ENCODE peak calls at places on chromosomes 3 and 15, in five cellular contexts. P is HepG2, M is GM12878, B is NT2/D1, R is H1. V is an unnamed sample.

GRCh38 chr3:114155370-114155821 is 23.5 kb downstream of the DRD3 start:
- DNase-seq in R (no peak), P (peak; percentile 21), M (no peak), B (peak; percentile 62), V (peak; percentile 44)

GRCh38 chr3:27712136-27713065 is 9.7 kb downstream of the EOMES start:
- DNase-seq in B (peak; percentile 76), P (peak; percentile 55), R (no peak), M (no peak), V (peak; percentile 85)

GRCh38 chr3:197465996-197466549 is 89.7 kb downstream of the BDH1 start:
- DNase-seq in R (no peak), B (no peak), P (peak; percentile 94), M (no peak), V (no peak)

GRCh38 chr15:101810905-101811304 is 1.1 kb upstream of the OR4F15 start:
- DNase-seq in B (peak; percentile 6), P (no peak), R (no peak), M (no peak), V (no peak)

GRCh38 chr3:156217674-156218352 is 97.4 kb downstream of the KCNAB1 start:
- DNase-seq in P (no peak), M (no peak), R (no peak), B (no peak), V (no peak)

GRCh38 chr15:85473455-85473854 is 93.1 kb downstream of the AKAP13 start:
- DNase-seq in M (no peak), R (no peak), B (no peak), P (no peak), V (no peak)

GRCh38 chr3:160686955-160687535 is 10.1 kb downstream of the ARL14 start:
- DNase-seq in M (no peak), B (no peak), P (peak; percentile 6), R (no peak), V (no peak)

GRCh38 chr3:84194032-84194431 is 764.8 kb upstream of the CADM2 start:
- DNase-seq in B (peak; percentile 9), R (no peak), P (no peak), M (no peak), V (no peak)

GRCh38 chr15:75153084-75153483 is 48.6 kb upstream of the C15orf39 start:
- DNase-seq in M (no peak), P (peak; percentile 82), B (no peak), R (no peak), V (peak; percentile 68)

GRCh38 chr3:148162132-148162531 is 535.6 kb upstream of the AGTR1 start:
- DNase-seq in P (no peak), R (no peak), M (no peak), B (no peak), V (no peak)

GRCh38 chr15:58307313-58307961 is 124.4 kb upstream of the LIPC start:
- DNase-seq in B (no peak), M (no peak), P (no peak), R (no peak), V (no peak)

GRCh38 chr3:170078620-170079281 is 41.0 kb downstream of the GPR160 start:
- DNase-seq in R (no peak), B (no peak), M (no peak), P (peak; percentile 83), V (no peak)

GRCh38 chr15:46855388-46855787 is 861.9 kb upstream of the SEMA6D start:
- DNase-seq in P (no peak), B (no peak), R (no peak), M (no peak), V (no peak)

GRCh38 chr3:120791958-120792357 is 49.4 kb downstream of the GTF2E1 start:
- DNase-seq in P (no peak), M (no peak), R (no peak), B (no peak), V (no peak)

GRCh38 chr3:194870394-194871110 is 184.9 kb downstream of the FAM43A start:
- DNase-seq in P (no peak), R (no peak), M (no peak), B (no peak), V (no peak)

GRCh38 chr3:93969443-93969842 is 4.3 kb downstream of the PROS1 start:
- DNase-seq in R (no peak), B (no peak), M (no peak), P (no peak), V (no peak)

GRCh38 chr15:63503739-63504246 is 600 bp upstream of the USP3 start:
- DNase-seq in P (peak; percentile 71), R (no peak), M (no peak), B (no peak), V (no peak)

GRCh38 chr3:172659246-172660002 is 51.4 kb downstream of the NCEH1 start:
- DNase-seq in M (no peak), R (no peak), B (no peak), P (no peak), V (no peak)

GRCh38 chr3:158920375-158920774 is 118.5 kb downstream of the MFSD1 start:
- DNase-seq in P (no peak), B (no peak), M (no peak), R (no peak), V (no peak)

GRCh38 chr15:92714071-92714456 is 58.5 kb upstream of the FAM174B start:
- DNase-seq in M (no peak), P (no peak), B (peak; percentile 75), R (no peak), V (peak; percentile 37)

GRCh38 chr15:62711691-62712454 is 330.7 kb upstream of the TPM1 start:
- DNase-seq in B (no peak), M (peak; percentile 1), R (no peak), P (no peak), V (no peak)

GRCh38 chr3:194139085-194139976 is 3.4 kb downstream of the HES1 start:
- DNase-seq in R (no peak), M (no peak), P (peak; percentile 52), B (peak; percentile 79), V (no peak)

GRCh38 chr3:107258285-107258684 is 119.0 kb upstream of the CCDC54 start:
- DNase-seq in P (no peak), M (no peak), B (no peak), R (no peak), V (no peak)

GRCh38 chr3:171775943-171776342 is 34.3 kb downstream of the PLD1 start:
- DNase-seq in R (no peak), B (no peak), P (no peak), M (no peak), V (no peak)

GRCh38 chr15:84981711-84982300 is at the start of gene PDE8A:
- DNase-seq in R (no peak), M (no peak), B (no peak), P (no peak), V (peak; percentile 49)

GRCh38 chr3:188956839-188957489 is 214.8 kb upstream of the TPRG1 start:
- DNase-seq in P (peak; percentile 49), M (no peak), R (no peak), B (peak; percentile 58), V (peak; percentile 8)
- TF ChIP-seq SUZ12 in P (no peak), M (no peak), R (no peak), B (no peak), V (no peak)

DNA sequence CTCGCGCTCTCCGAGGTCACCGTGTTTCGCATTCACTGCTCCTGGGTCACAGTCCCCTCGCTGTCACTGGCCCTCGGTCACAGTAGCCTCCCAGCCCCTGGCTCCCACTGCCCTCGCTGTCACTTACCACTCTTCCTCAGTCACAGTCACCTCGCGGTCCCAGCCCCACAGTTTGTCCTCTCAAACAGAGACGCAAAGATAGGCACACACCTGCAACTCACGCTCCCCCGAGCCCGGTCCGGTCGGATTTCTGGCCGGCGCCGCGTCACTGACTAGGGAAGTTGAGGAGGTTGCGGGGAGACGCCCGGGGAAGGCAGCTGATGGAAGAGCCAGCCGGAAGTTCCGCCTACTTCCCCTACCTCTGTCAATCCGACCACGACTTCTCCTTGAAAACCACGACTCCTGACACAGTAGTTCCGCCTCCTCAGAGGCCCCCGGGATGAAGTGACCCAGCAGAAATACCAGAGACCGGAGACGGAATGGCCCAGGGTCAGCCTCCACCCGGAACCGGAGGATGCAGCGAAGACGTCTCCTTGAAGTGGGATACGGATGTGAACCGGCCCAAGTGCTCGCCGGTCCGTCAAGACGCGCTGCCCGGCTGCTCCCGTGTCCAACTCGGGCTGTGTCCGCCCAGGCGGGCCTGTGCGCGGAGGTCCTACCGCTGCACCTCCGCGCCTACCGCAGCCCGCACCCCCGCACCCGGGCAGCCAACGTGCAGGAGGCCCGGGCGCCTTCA is at the start of gene PCYT1A:
- DNase-seq in B (peak; percentile 94), M (peak; percentile 66), P (peak; percentile 93), R (peak; percentile 81), V (peak; percentile 84)
- TF ChIP-seq SUZ12 in B (no peak), M (no peak), P (no peak), R (no peak), V (no peak)

GRCh38 chr15:80789836-80790235 is 10.7 kb downstream of the CEMIP start:
- DNase-seq in M (no peak), B (no peak), P (no peak), R (no peak), V (no peak)
- TF ChIP-seq SUZ12 in M (no peak), B (no peak), P (no peak), R (no peak), V (no peak)

GRCh38 chr3:190286014-190286413 is 36.2 kb downstream of the CLDN1 start:
- DNase-seq in P (no peak), B (no peak), R (no peak), M (no peak), V (no peak)

GRCh38 chr3:190293621-190294020 is 28.6 kb downstream of the CLDN1 start:
- DNase-seq in R (no peak), M (no peak), P (peak; percentile 30), B (no peak), V (no peak)

GRCh38 chr3:190291994-190292584 is 30.2 kb downstream of the CLDN1 start:
- DNase-seq in R (no peak), B (no peak), M (no peak), P (no peak), V (no peak)

GRCh38 chr3:190289989-190290388 is 32.3 kb downstream of the CLDN1 start:
- DNase-seq in M (peak; percentile 2), P (no peak), B (no peak), R (no peak), V (no peak)

DNA sequence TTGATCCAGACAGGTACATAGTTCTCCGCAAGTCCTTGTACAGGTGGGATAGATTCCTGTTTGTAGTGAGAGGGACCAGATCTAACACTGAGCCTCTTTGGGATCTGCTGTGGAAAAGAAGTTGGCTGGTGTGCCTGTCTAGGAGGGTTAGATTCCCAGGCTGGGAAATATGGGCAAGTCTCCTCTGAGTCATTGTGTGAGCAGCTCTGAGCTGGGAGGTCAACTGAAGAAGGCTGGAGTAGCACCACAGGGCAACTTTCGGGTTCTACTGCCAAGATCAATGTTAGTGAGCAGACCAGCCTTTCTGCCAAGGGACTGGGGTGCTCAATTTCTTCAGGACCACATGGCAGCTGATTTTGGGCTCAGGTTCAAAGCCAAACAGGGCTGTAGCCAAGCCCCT is 33.4 kb downstream of the CLDN1 start:
- DNase-seq in B (no peak), R (no peak), M (no peak), P (no peak), V (no peak)
- TF ChIP-seq SUZ12 in B (no peak), R (no peak), M (no peak), P (no peak), V (no peak)

GRCh38 chr15:77764095-77764494 is 131.4 kb upstream of the LINGO1 start:
- DNase-seq in R (no peak), P (no peak), M (no peak), B (no peak), V (no peak)
- TF ChIP-seq SUZ12 in R (no peak), P (no peak), M (no peak), B (no peak), V (no peak)

V was measured in HEK293T.